ENCODE peak calls at places on chromosomes 1 and 21, in four cellular contexts. One of them, this sample, is unnamed.

GRCh38 chr1:224380003-224380402 is 23.3 kb downstream of the CNIH4 start:
- DNase-seq in stomach: no peak
- DNase-seq in MG63: no peak
- DNase-seq in heart left ventricle: no peak
- DNase-seq in this sample: no peak

GRCh38 chr21:32520885-32521735 is 64.2 kb downstream of the TCP10L start:
- DNase-seq in heart left ventricle: peak
- DNase-seq in MG63: peak
- DNase-seq in stomach: peak
- DNase-seq in this sample: peak

GRCh38 chr1:171901245-171901644 is 59.9 kb downstream of the DNM3 start:
- DNase-seq in heart left ventricle: no peak
- DNase-seq in MG63: no peak
- DNase-seq in stomach: no peak
- DNase-seq in this sample: no peak

GRCh38 chr1:37811027-37811655 is 3.1 kb upstream of the YRDC start:
- DNase-seq in MG63: peak
- DNase-seq in stomach: peak
- DNase-seq in heart left ventricle: peak
- DNase-seq in this sample: no peak

GRCh38 chr1:200808846-200809245 is 63.9 kb upstream of the GPR25 start:
- DNase-seq in heart left ventricle: no peak
- DNase-seq in stomach: no peak
- DNase-seq in MG63: no peak
- DNase-seq in this sample: no peak

GRCh38 chr21:35512321-35512720 is 463.2 kb upstream of the RUNX1 start:
- DNase-seq in stomach: no peak
- DNase-seq in MG63: no peak
- DNase-seq in heart left ventricle: no peak
- DNase-seq in this sample: no peak

GRCh38 chr1:211327341-211327921 is 798 bp downstream of the TRAF5 start:
- DNase-seq in heart left ventricle: peak
- DNase-seq in MG63: peak
- DNase-seq in stomach: no peak
- DNase-seq in this sample: no peak

GRCh38 chr21:42237577-42237976 is 18.6 kb downstream of the ABCG1 start:
- DNase-seq in MG63: no peak
- DNase-seq in stomach: no peak
- DNase-seq in heart left ventricle: no peak
- DNase-seq in this sample: no peak

GRCh38 chr1:3996846-3997705 is 97.0 kb upstream of the C1orf174 start:
- DNase-seq in MG63: peak
- DNase-seq in heart left ventricle: no peak
- DNase-seq in stomach: no peak
- DNase-seq in this sample: no peak

GRCh38 chr1:199857103-199857502 is 170.4 kb upstream of the NR5A2 start:
- DNase-seq in heart left ventricle: no peak
- DNase-seq in stomach: no peak
- DNase-seq in MG63: no peak
- DNase-seq in this sample: no peak

GRCh38 chr1:100023482-100023881 is 53.7 kb downstream of the SLC35A3 start:
- DNase-seq in heart left ventricle: no peak
- DNase-seq in MG63: no peak
- DNase-seq in stomach: no peak
- DNase-seq in this sample: no peak

GRCh38 chr1:62406576-62406975 is 30.3 kb upstream of the USP1 start:
- DNase-seq in heart left ventricle: no peak
- DNase-seq in stomach: no peak
- DNase-seq in MG63: no peak
- DNase-seq in this sample: no peak

GRCh38 chr1:233485385-233485784 is 128.5 kb upstream of the KCNK1 start:
- DNase-seq in MG63: no peak
- DNase-seq in stomach: no peak
- DNase-seq in heart left ventricle: no peak
- DNase-seq in this sample: no peak

GRCh38 chr1:25616932-25617625 is 488 bp downstream of the MAN1C1 start:
- DNase-seq in stomach: no peak
- DNase-seq in MG63: no peak
- DNase-seq in heart left ventricle: no peak
- DNase-seq in this sample: no peak

GRCh38 chr1:183804916-183805734 is at the start of gene RGL1:
- DNase-seq in heart left ventricle: peak
- DNase-seq in MG63: peak
- DNase-seq in stomach: peak
- DNase-seq in this sample: peak

GRCh38 chr1:243312962-243313634 is 57.3 kb downstream of the SDCCAG8 start:
- DNase-seq in heart left ventricle: no peak
- DNase-seq in MG63: no peak
- DNase-seq in stomach: no peak
- DNase-seq in this sample: no peak

GRCh38 chr1:18192182-18192581 is 84.6 kb downstream of the IGSF21 start:
- DNase-seq in stomach: no peak
- DNase-seq in heart left ventricle: no peak
- DNase-seq in MG63: no peak
- DNase-seq in this sample: no peak

GRCh38 chr1:201701831-201702230 is 127.1 kb upstream of the IPO9 start:
- DNase-seq in stomach: no peak
- DNase-seq in MG63: no peak
- DNase-seq in heart left ventricle: no peak
- DNase-seq in this sample: no peak

GRCh38 chr1:41377397-41377796 is 16.2 kb downstream of the FOXO6 start:
- DNase-seq in stomach: no peak
- DNase-seq in MG63: no peak
- DNase-seq in heart left ventricle: no peak
- DNase-seq in this sample: no peak

GRCh38 chr1:5388622-5389021 is 603.6 kb downstream of the NPHP4 start:
- DNase-seq in MG63: no peak
- DNase-seq in stomach: no peak
- DNase-seq in heart left ventricle: no peak
- DNase-seq in this sample: no peak

GRCh38 chr21:39656209-39656608 is 43.5 kb downstream of the B3GALT5 start:
- DNase-seq in MG63: no peak
- DNase-seq in heart left ventricle: no peak
- DNase-seq in stomach: no peak
- DNase-seq in this sample: no peak

GRCh38 chr1:50531027-50531426 is 107.8 kb upstream of the DMRTA2 start:
- DNase-seq in heart left ventricle: no peak
- DNase-seq in stomach: no peak
- DNase-seq in MG63: no peak
- DNase-seq in this sample: no peak

GRCh38 chr1:23156940-23157339 is 11.7 kb downstream of the LUZP1 start:
- DNase-seq in MG63: no peak
- DNase-seq in heart left ventricle: no peak
- DNase-seq in stomach: no peak
- DNase-seq in this sample: no peak

GRCh38 chr21:15742694-15743093 is 12.9 kb downstream of the USP25 start:
- DNase-seq in stomach: no peak
- DNase-seq in MG63: no peak
- DNase-seq in heart left ventricle: no peak
- DNase-seq in this sample: no peak

GRCh38 chr1:219697667-219698066 is 84.8 kb upstream of the ZC3H11B start:
- DNase-seq in heart left ventricle: no peak
- DNase-seq in MG63: peak
- DNase-seq in stomach: no peak
- DNase-seq in this sample: no peak

GRCh38 chr1:115557715-115558114 is 84.1 kb upstream of the VANGL1 start:
- DNase-seq in stomach: no peak
- DNase-seq in MG63: no peak
- DNase-seq in heart left ventricle: no peak
- DNase-seq in this sample: no peak

GRCh38 chr1:17098440-17099317 is 20.6 kb downstream of the PADI2 start:
- DNase-seq in heart left ventricle: no peak
- DNase-seq in MG63: peak
- DNase-seq in stomach: no peak
- DNase-seq in this sample: no peak

GRCh38 chr1:13517193-13517812 is 3.5 kb upstream of the LRRC38 start:
- DNase-seq in heart left ventricle: no peak
- DNase-seq in MG63: peak
- DNase-seq in stomach: no peak
- DNase-seq in this sample: no peak

GRCh38 chr1:210754931-210755670 is 378.8 kb downstream of the KCNH1 start:
- DNase-seq in MG63: no peak
- DNase-seq in stomach: no peak
- DNase-seq in heart left ventricle: no peak
- DNase-seq in this sample: peak

GRCh38 chr1:56508523-56508983 is 70.8 kb downstream of the PLPP3 start:
- DNase-seq in MG63: peak
- DNase-seq in stomach: peak
- DNase-seq in heart left ventricle: peak
- DNase-seq in this sample: no peak

GRCh38 chr1:40930174-40930573 is 49.3 kb upstream of the CTPS1 start:
- DNase-seq in MG63: no peak
- DNase-seq in stomach: peak
- DNase-seq in heart left ventricle: no peak
- DNase-seq in this sample: peak

GRCh38 chr1:228212415-228212965 is 4.6 kb downstream of the OBSCN start:
- DNase-seq in stomach: no peak
- DNase-seq in heart left ventricle: no peak
- DNase-seq in MG63: no peak
- DNase-seq in this sample: no peak

GRCh38 chr1:56378376-56379070 is 200.8 kb downstream of the PLPP3 start:
- DNase-seq in MG63: no peak
- DNase-seq in heart left ventricle: no peak
- DNase-seq in stomach: no peak
- DNase-seq in this sample: peak

GRCh38 chr1:50893466-50893865 is 66.6 kb downstream of the FAF1 start:
- DNase-seq in heart left ventricle: peak
- DNase-seq in MG63: no peak
- DNase-seq in stomach: no peak
- DNase-seq in this sample: no peak

GRCh38 chr1:241823925-241824324 is 24.1 kb upstream of the EXO1 start:
- DNase-seq in stomach: no peak
- DNase-seq in heart left ventricle: no peak
- DNase-seq in MG63: no peak
- DNase-seq in this sample: no peak
- H3K4me3 ChIP-seq in stomach: no peak
- H3K4me3 ChIP-seq in heart left ventricle: no peak
- H3K4me3 ChIP-seq in MG63: no peak
- H3K4me3 ChIP-seq in this sample: no peak

GRCh38 chr1:181106022-181106312 is 17.5 kb downstream of the IER5 start:
- DNase-seq in MG63: no peak
- DNase-seq in stomach: no peak
- DNase-seq in heart left ventricle: no peak
- DNase-seq in this sample: no peak
- H3K4me3 ChIP-seq in MG63: peak
- H3K4me3 ChIP-seq in stomach: peak
- H3K4me3 ChIP-seq in heart left ventricle: peak
- H3K4me3 ChIP-seq in this sample: peak

GRCh38 chr1:74586253-74586897 is 74.0 kb upstream of the LRRC53 start:
- DNase-seq in heart left ventricle: no peak
- DNase-seq in stomach: no peak
- DNase-seq in MG63: no peak
- DNase-seq in this sample: no peak
- H3K4me3 ChIP-seq in heart left ventricle: no peak
- H3K4me3 ChIP-seq in stomach: no peak
- H3K4me3 ChIP-seq in MG63: peak
- H3K4me3 ChIP-seq in this sample: no peak

GRCh38 chr1:154970631-154971340 is at the start of gene SHC1:
- DNase-seq in MG63: peak
- DNase-seq in heart left ventricle: peak
- DNase-seq in stomach: peak
- DNase-seq in this sample: peak

GRCh38 chr1:154973344-154974085 is 966 bp upstream of the CKS1B start:
- DNase-seq in heart left ventricle: peak
- DNase-seq in MG63: peak
- DNase-seq in stomach: peak
- DNase-seq in this sample: peak

GRCh38 chr1:154972517-154973343 is 1.8 kb upstream of the CKS1B start:
- DNase-seq in stomach: peak
- DNase-seq in heart left ventricle: peak
- DNase-seq in MG63: peak
- DNase-seq in this sample: peak

GRCh38 chr1:154971341-154971998 is 923 bp upstream of the SHC1 start:
- DNase-seq in MG63: no peak
- DNase-seq in stomach: peak
- DNase-seq in heart left ventricle: peak
- DNase-seq in this sample: peak

GRCh38 chr1:154972213-154972516 is 1.6 kb upstream of the SHC1 start:
- DNase-seq in MG63: no peak
- DNase-seq in heart left ventricle: no peak
- DNase-seq in stomach: no peak
- DNase-seq in this sample: no peak
- H3K4me3 ChIP-seq in MG63: peak
- H3K4me3 ChIP-seq in heart left ventricle: peak
- H3K4me3 ChIP-seq in stomach: no peak
- H3K4me3 ChIP-seq in this sample: peak

GRCh38 chr1:206005234-206005633 is 2.0 kb upstream of the RAB7B start:
- DNase-seq in stomach: peak
- DNase-seq in MG63: no peak
- DNase-seq in heart left ventricle: no peak
- DNase-seq in this sample: no peak

GRCh38 chr1:206002833-206003532 is at the start of gene RAB7B:
- DNase-seq in MG63: peak
- DNase-seq in stomach: peak
- DNase-seq in heart left ventricle: peak
- DNase-seq in this sample: peak

GRCh38 chr1:206004821-206005220 is 1.6 kb upstream of the RAB7B start:
- DNase-seq in heart left ventricle: no peak
- DNase-seq in MG63: no peak
- DNase-seq in stomach: peak
- DNase-seq in this sample: peak

GRCh38 chr1:206005761-206006160 is 2.6 kb upstream of the RAB7B start:
- DNase-seq in stomach: no peak
- DNase-seq in heart left ventricle: no peak
- DNase-seq in MG63: no peak
- DNase-seq in this sample: no peak

GRCh38 chr1:206004269-206004800 is 1.1 kb upstream of the RAB7B start:
- DNase-seq in heart left ventricle: no peak
- DNase-seq in stomach: no peak
- DNase-seq in MG63: no peak
- DNase-seq in this sample: no peak
- H3K4me3 ChIP-seq in heart left ventricle: no peak
- H3K4me3 ChIP-seq in stomach: no peak
- H3K4me3 ChIP-seq in MG63: no peak
- H3K4me3 ChIP-seq in this sample: no peak

DNA sequence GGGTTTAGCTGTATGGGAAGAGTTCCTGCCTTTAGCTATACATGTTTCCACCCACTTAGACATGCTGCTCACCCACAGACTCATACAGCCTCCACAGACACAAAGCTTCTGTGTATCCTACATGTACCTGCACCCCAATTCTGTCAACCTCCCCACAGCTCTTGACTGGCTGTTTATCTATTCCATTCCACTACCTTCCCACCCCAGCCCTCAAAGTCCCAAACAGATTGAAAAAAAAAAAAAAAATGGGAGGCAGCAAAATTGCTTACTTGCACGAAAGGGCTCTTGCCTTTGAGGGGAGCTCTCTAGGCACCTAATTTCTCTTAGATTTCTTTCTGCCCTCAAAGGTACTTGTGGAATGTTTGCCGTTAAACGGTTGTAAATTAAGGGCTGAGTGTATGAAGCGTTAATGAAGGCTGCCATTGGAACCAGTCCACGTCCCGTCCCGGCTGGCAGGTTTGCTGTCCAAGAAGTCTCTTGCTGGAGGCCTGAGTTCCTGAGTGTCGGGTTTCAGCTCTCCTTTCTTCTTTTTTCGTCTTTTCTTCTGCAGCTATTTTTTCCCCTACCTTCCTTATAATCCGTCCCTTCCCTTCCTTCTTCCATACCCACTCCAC is 43.6 kb downstream of the PBX1 start:
- DNase-seq in stomach: peak
- DNase-seq in heart left ventricle: peak
- DNase-seq in MG63: peak
- DNase-seq in this sample: peak
- H3K4me3 ChIP-seq in stomach: peak
- H3K4me3 ChIP-seq in heart left ventricle: no peak
- H3K4me3 ChIP-seq in MG63: no peak
- H3K4me3 ChIP-seq in this sample: peak

This sample was measured in prostate gland.